ENCODE peak calls at places on chromosomes 11 and 22, in four cellular contexts. One of them, this sample, is unnamed.

GRCh38 chr11:33735426-33736147 is 636 bp downstream of the CD59 start:
- DNase-seq in PC-3: no peak
- DNase-seq in K562: no peak
- DNase-seq in cardiac fibroblast: peak
- DNase-seq in this sample: peak

GRCh38 chr11:121551463-121551862 is 98.7 kb upstream of the SORL1-AS1 start:
- DNase-seq in PC-3: no peak
- DNase-seq in K562: no peak
- DNase-seq in cardiac fibroblast: no peak
- DNase-seq in this sample: no peak

GRCh38 chr11:134200688-134201087 is 23.1 kb downstream of the NCAPD3 start:
- DNase-seq in PC-3: no peak
- DNase-seq in K562: no peak
- DNase-seq in cardiac fibroblast: peak
- DNase-seq in this sample: no peak

GRCh38 chr11:96254087-96254486 is 88.9 kb downstream of the MAML2 start:
- DNase-seq in PC-3: no peak
- DNase-seq in K562: no peak
- DNase-seq in cardiac fibroblast: peak
- DNase-seq in this sample: peak

GRCh38 chr11:68468217-68468828 is 7.8 kb downstream of the PPP6R3 start:
- DNase-seq in PC-3: no peak
- DNase-seq in K562: no peak
- DNase-seq in cardiac fibroblast: no peak
- DNase-seq in this sample: no peak

GRCh38 chr11:69208190-69209037 is 52.7 kb downstream of the SMIM38 start:
- DNase-seq in PC-3: no peak
- DNase-seq in K562: no peak
- DNase-seq in cardiac fibroblast: no peak
- DNase-seq in this sample: no peak

GRCh38 chr11:1586699-1587098 is 1.6 kb upstream of the KRTAP5-1 start:
- DNase-seq in PC-3: no peak
- DNase-seq in K562: no peak
- DNase-seq in cardiac fibroblast: no peak
- DNase-seq in this sample: no peak

GRCh38 chr22:38016182-38017078 is 32.1 kb upstream of the SOX10 start:
- DNase-seq in PC-3: peak
- DNase-seq in K562: no peak
- DNase-seq in cardiac fibroblast: peak
- DNase-seq in this sample: no peak

GRCh38 chr11:119371778-119372182 is 9.7 kb downstream of the USP2 start:
- DNase-seq in PC-3: peak
- DNase-seq in K562: no peak
- DNase-seq in cardiac fibroblast: no peak
- DNase-seq in this sample: no peak

GRCh38 chr11:85898456-85898855 is 43.3 kb downstream of the CCDC83 start:
- DNase-seq in PC-3: no peak
- DNase-seq in K562: no peak
- DNase-seq in cardiac fibroblast: peak
- DNase-seq in this sample: no peak

GRCh38 chr11:250740-251299 is 14.0 kb downstream of the PSMD13 start:
- DNase-seq in PC-3: peak
- DNase-seq in K562: peak
- DNase-seq in cardiac fibroblast: peak
- DNase-seq in this sample: peak

GRCh38 chr11:132361011-132361550 is 990.7 kb downstream of the NTM start:
- DNase-seq in PC-3: no peak
- DNase-seq in K562: no peak
- DNase-seq in cardiac fibroblast: no peak
- DNase-seq in this sample: peak

GRCh38 chr22:45572444-45572843 is 69.8 kb downstream of the FBLN1 start:
- DNase-seq in PC-3: peak
- DNase-seq in K562: no peak
- DNase-seq in cardiac fibroblast: peak
- DNase-seq in this sample: no peak

GRCh38 chr22:38870791-38871359 is 1.1 kb downstream of the CBX6 start:
- DNase-seq in PC-3: no peak
- DNase-seq in K562: no peak
- DNase-seq in cardiac fibroblast: no peak
- DNase-seq in this sample: no peak

GRCh38 chr11:108221981-108222685 is at the start of gene NPAT:
- DNase-seq in PC-3: no peak
- DNase-seq in K562: no peak
- DNase-seq in cardiac fibroblast: no peak
- DNase-seq in this sample: peak

GRCh38 chr11:65869643-65870306 is 2.8 kb downstream of the EFEMP2 start:
- DNase-seq in PC-3: no peak
- DNase-seq in K562: no peak
- DNase-seq in cardiac fibroblast: no peak
- DNase-seq in this sample: no peak

GRCh38 chr11:28114731-28115130 is 6.5 kb downstream of the METTL15 start:
- DNase-seq in PC-3: no peak
- DNase-seq in K562: no peak
- DNase-seq in cardiac fibroblast: no peak
- DNase-seq in this sample: no peak

GRCh38 chr11:112751312-112751711 is 209.9 kb upstream of the NCAM1 start:
- DNase-seq in PC-3: no peak
- DNase-seq in K562: no peak
- DNase-seq in cardiac fibroblast: no peak
- DNase-seq in this sample: no peak

GRCh38 chr11:104164028-104164520 is at the start of gene PDGFD:
- DNase-seq in PC-3: peak
- DNase-seq in K562: no peak
- DNase-seq in cardiac fibroblast: peak
- DNase-seq in this sample: peak

GRCh38 chr22:41147722-41148121 is 55.3 kb downstream of the EP300 start:
- DNase-seq in PC-3: no peak
- DNase-seq in K562: no peak
- DNase-seq in cardiac fibroblast: no peak
- DNase-seq in this sample: no peak

GRCh38 chr11:119727523-119728081 is 1.4 kb downstream of the NECTIN1 start:
- DNase-seq in PC-3: peak
- DNase-seq in K562: peak
- DNase-seq in cardiac fibroblast: no peak
- DNase-seq in this sample: peak

GRCh38 chr11:6413791-6414231 is 5.1 kb downstream of the APBB1 start:
- DNase-seq in PC-3: no peak
- DNase-seq in K562: peak
- DNase-seq in cardiac fibroblast: no peak
- DNase-seq in this sample: no peak

GRCh38 chr11:47340980-47341775 is 11.3 kb downstream of the MYBPC3 start:
- DNase-seq in PC-3: no peak
- DNase-seq in K562: no peak
- DNase-seq in cardiac fibroblast: no peak
- DNase-seq in this sample: no peak

GRCh38 chr11:77040401-77040777 is 6.2 kb downstream of the B3GNT6 start:
- DNase-seq in PC-3: no peak
- DNase-seq in K562: no peak
- DNase-seq in cardiac fibroblast: no peak
- DNase-seq in this sample: no peak

GRCh38 chr11:120611576-120611975 is 100.0 kb downstream of the GRIK4 start:
- DNase-seq in PC-3: no peak
- DNase-seq in K562: no peak
- DNase-seq in cardiac fibroblast: no peak
- DNase-seq in this sample: no peak

GRCh38 chr11:111724615-111725129 is 41.5 kb downstream of the PPP2R1B start:
- DNase-seq in PC-3: no peak
- DNase-seq in K562: no peak
- DNase-seq in cardiac fibroblast: no peak
- DNase-seq in this sample: no peak

GRCh38 chr22:49324527-49325491 is 502.9 kb downstream of the BRD1 start:
- DNase-seq in PC-3: no peak
- DNase-seq in K562: no peak
- DNase-seq in cardiac fibroblast: no peak
- DNase-seq in this sample: no peak

GRCh38 chr11:128900468-128900867 is 9.3 kb downstream of the KCNJ5 start:
- DNase-seq in PC-3: no peak
- DNase-seq in K562: no peak
- DNase-seq in cardiac fibroblast: no peak
- DNase-seq in this sample: no peak

DNA sequence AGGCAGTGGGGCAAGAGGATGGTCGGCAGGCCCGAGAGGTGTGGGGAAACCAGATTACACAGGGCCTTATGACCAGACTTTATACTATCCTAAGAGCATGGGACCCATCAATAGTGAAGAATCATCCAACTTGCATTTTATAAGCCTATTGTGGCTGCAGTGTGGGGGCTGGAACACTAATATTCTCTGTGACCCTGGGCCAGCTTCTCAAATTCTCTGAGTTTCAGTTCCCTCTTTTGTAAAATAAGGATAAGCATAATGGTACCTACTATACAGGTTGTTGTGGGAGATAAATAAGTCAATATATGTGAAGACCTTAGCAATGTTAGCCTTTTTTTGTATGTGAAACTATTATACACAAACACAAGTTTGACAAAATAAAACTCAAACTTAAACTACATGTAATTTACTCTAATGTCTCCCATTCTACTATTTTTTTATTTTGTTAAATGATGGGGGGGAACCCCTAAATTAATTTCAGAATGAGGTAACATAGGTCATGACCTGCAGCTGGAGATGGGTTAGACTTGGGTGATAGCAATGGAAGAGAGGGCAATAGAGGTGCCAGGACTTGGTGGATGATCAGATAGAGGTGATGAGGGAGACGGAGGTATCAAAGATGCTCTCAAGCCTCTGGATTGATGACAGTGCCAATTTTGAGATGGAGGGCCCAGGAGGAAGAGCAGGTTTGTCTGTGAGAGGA is 30.1 kb downstream of the SMCO4 start:
- DNase-seq in PC-3: no peak
- DNase-seq in K562: no peak
- DNase-seq in cardiac fibroblast: no peak
- DNase-seq in this sample: no peak
- H3K4me3 ChIP-seq in PC-3: no peak
- H3K4me3 ChIP-seq in K562: no peak
- H3K4me3 ChIP-seq in cardiac fibroblast: no peak
- H3K4me3 ChIP-seq in this sample: no peak

DNA sequence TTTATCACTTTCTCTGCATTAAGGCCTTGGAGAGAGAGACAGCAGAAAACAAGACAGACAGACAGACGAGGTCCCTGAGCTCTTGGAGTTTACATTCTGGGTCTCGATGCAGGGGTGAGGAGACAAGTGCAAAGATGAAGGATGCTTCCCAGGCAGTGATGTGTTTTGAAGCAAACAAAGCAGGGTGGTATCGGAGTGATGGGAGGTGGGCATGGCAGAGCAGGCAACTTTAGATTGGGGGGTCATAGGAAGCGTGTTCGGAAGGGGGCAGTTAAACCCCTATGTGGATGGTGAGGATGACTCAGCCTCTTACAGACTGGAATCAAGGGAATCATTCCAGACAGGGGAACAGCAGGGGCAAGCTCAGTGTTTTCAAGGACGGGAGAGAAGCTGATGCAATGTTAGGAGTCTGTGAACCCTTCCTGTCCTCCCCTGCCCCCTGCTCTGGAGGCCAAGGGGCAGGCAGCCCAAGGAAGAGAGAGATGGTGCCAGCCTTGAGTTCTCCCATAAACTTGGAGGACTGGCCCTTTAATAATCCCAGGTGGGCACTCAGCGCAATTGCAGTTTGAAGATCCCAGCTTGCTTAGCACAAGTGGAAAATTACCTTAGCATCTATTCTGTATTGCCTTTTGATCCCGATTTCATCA is 180.2 kb downstream of the CHST1 start:
- DNase-seq in PC-3: no peak
- DNase-seq in K562: no peak
- DNase-seq in cardiac fibroblast: no peak
- DNase-seq in this sample: no peak
- TF ChIP-seq CTCF in PC-3: no peak
- TF ChIP-seq CTCF in K562: no peak
- TF ChIP-seq CTCF in cardiac fibroblast: no peak
- TF ChIP-seq CTCF in this sample: no peak

GRCh38 chr22:36783743-36784142 is 7.8 kb upstream of the IFT27 start:
- DNase-seq in PC-3: no peak
- DNase-seq in K562: no peak
- DNase-seq in cardiac fibroblast: no peak
- DNase-seq in this sample: no peak

GRCh38 chr22:36776722-36777121 is 803 bp upstream of the IFT27 start:
- DNase-seq in PC-3: no peak
- DNase-seq in K562: no peak
- DNase-seq in cardiac fibroblast: no peak
- DNase-seq in this sample: peak

GRCh38 chr22:36778020-36778419 is 2.1 kb upstream of the IFT27 start:
- DNase-seq in PC-3: no peak
- DNase-seq in K562: no peak
- DNase-seq in cardiac fibroblast: no peak
- DNase-seq in this sample: no peak

GRCh38 chr22:36787594-36787993 is 11.7 kb upstream of the IFT27 start:
- DNase-seq in PC-3: no peak
- DNase-seq in K562: no peak
- DNase-seq in cardiac fibroblast: no peak
- DNase-seq in this sample: no peak

DNA sequence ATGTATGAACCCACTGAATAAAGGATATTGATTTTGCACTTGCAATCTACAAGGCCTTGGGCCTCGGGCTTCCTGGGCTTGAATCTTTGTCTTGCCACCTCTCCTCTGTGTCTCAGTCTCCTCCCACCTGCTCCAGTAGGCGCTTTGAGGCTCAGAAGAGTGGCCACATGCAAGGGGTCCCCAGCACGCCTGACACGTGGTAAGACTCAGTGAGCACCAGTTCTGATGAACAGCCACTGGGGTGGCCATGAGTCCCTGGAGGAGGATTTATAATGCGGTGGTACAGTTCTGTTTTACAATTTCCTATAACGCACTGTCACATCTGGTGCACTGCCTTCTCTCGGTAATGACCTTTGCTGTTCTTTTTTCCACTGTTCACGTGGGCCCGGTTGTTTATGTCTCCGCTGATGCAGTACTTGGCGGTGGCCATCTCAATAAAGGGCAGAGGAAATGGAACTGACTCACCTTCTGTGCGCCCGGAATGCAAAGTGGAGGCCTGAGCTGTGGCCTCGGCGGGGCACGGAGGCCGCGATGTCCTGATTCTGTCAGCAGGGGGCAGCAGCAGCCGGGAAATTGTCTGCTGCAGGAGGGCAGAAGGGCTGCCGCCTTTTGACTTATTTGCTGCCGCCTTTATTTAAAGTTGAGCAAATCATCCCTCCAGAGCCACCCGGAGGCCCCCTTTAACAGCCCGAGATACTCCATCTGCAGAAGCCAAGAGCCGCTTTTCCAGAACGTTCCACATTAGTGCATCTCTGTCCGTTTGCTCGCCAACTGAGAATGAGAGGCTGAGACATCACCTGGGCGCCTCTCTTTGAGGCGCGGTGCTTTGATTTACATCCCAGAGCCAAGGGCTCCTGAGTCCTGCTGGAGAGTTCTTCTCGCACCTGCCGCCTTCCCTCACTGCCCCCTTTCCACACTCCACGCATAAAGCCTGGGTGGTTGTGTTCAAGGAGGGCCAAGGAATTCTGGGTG is 6.0 kb upstream of the IFT27 start:
- DNase-seq in PC-3: peak
- DNase-seq in K562: peak
- DNase-seq in cardiac fibroblast: peak
- DNase-seq in this sample: peak
- H3K4me3 ChIP-seq in PC-3: no peak
- H3K4me3 ChIP-seq in K562: no peak
- H3K4me3 ChIP-seq in cardiac fibroblast: no peak
- H3K4me3 ChIP-seq in this sample: no peak

GRCh38 chr11:7576671-7577225 is 62.9 kb downstream of the PPFIBP2 start:
- DNase-seq in PC-3: no peak
- DNase-seq in K562: no peak
- DNase-seq in cardiac fibroblast: peak
- DNase-seq in this sample: no peak
- TF ChIP-seq CTCF in PC-3: no peak
- TF ChIP-seq CTCF in K562: no peak
- TF ChIP-seq CTCF in cardiac fibroblast: no peak
- TF ChIP-seq CTCF in this sample: no peak